ENCODE peak calls at places on chromosomes 3 and 15, in eight cellular contexts. G is glutamatergic neuron, V is brain microvascular endothelial cell, B is GM04504, X is choroid plexus epithelial cell, O is type B pancreatic cell, L is HT1080, U is A549. Q is an unnamed sample.

GRCh38 chr15:81117136-81117535 is 16.9 kb upstream of the CFAP161 start:
- DNase-seq in V (peak), B (no peak), G (no peak), L (no peak), X (peak), U (no peak), O (no peak), Q (no peak)

GRCh38 chr15:91922701-91923279 is 69.3 kb downstream of the SLCO3A1 start:
- DNase-seq in B (no peak), V (no peak), O (no peak), U (no peak), X (no peak), G (no peak), L (no peak), Q (no peak)

GRCh38 chr3:128935922-128936321 is 56.5 kb downstream of the ACAD9 start:
- DNase-seq in B (no peak), L (no peak), O (peak), V (no peak), G (no peak), X (no peak), U (no peak), Q (no peak)

GRCh38 chr15:35293353-35294130 is 208.4 kb upstream of the NANOGP8 start:
- DNase-seq in U (peak), V (peak), G (no peak), X (peak), O (no peak), B (peak), L (peak), Q (no peak)

GRCh38 chr3:114615535-114616064 is 321.8 kb downstream of the TIGIT start:
- DNase-seq in O (no peak), G (no peak), L (no peak), B (no peak), U (no peak), V (no peak), X (no peak), Q (no peak)

GRCh38 chr15:45376300-45376928 is 1.9 kb downstream of the GATM start:
- DNase-seq in L (no peak), O (no peak), B (no peak), V (no peak), U (no peak), G (no peak), X (no peak), Q (no peak)

GRCh38 chr3:69439683-69440270 is 53.9 kb upstream of the FRMD4B start:
- DNase-seq in G (no peak), X (peak), B (no peak), L (no peak), O (no peak), U (peak), V (no peak), Q (no peak)

GRCh38 chr3:188067932-188068331 is 86.0 kb upstream of the LPP start:
- DNase-seq in V (peak), G (no peak), O (no peak), U (peak), B (peak), X (peak), L (peak), Q (no peak)

GRCh38 chr3:72230774-72231379 is 445.9 kb upstream of the PROK2 start:
- DNase-seq in L (no peak), U (no peak), O (no peak), G (no peak), V (no peak), X (no peak), B (peak), Q (no peak)

GRCh38 chr3:131036200-131036816 is 9.6 kb downstream of the NEK11 start:
- DNase-seq in G (no peak), U (peak), O (no peak), L (peak), B (peak), V (peak), X (peak), Q (no peak)

GRCh38 chr3:141448606-141449216 is 38.1 kb upstream of the RASA2 start:
- DNase-seq in V (no peak), O (no peak), G (no peak), L (no peak), B (no peak), U (no peak), X (peak), Q (no peak)

GRCh38 chr15:29883126-29883525 is 60.9 kb upstream of the TJP1 start:
- DNase-seq in B (no peak), G (no peak), V (peak), U (no peak), X (peak), L (no peak), O (no peak), Q (no peak)

GRCh38 chr15:91881551-91882297 is 28.2 kb downstream of the SLCO3A1 start:
- DNase-seq in B (no peak), V (no peak), O (no peak), U (no peak), G (no peak), X (no peak), L (no peak), Q (no peak)

GRCh38 chr3:104878395-104878794 is 488.3 kb upstream of the ALCAM start:
- DNase-seq in B (no peak), L (no peak), V (peak), X (peak), G (no peak), O (no peak), U (no peak), Q (no peak)

GRCh38 chr3:165206454-165207266 is 10.5 kb upstream of the SLITRK3 start:
- DNase-seq in V (peak), B (peak), X (peak), U (peak), O (no peak), G (peak), L (peak), Q (no peak)

GRCh38 chr3:16741890-16742289 is 136.7 kb upstream of the DAZL start:
- DNase-seq in U (no peak), X (peak), V (peak), O (no peak), G (no peak), B (no peak), L (peak), Q (no peak)

Q was measured in activated T-helper 1 cell treated with Interleukin-2 at 50 U/mL for 16 hours.